ENCODE peak calls at places on chromosomes 16 and 17, in four cellular contexts. X, R, N and H are unnamed samples.

GRCh38 chr17:66727634-66728570 is 107.0 kb upstream of the CACNG5 start:
- DNase-seq in N (peak; percentile 57), R (no peak), X (peak; percentile 87), H (peak; percentile 79)

GRCh38 chr16:50316848-50317630 is 50.7 kb downstream of the ADCY7 start:
- DNase-seq in R (no peak), N (no peak), X (no peak), H (no peak)

GRCh38 chr17:17784599-17785264 is 52.1 kb downstream of the SREBF1 start:
- DNase-seq in R (no peak), X (peak; percentile 60), N (peak; percentile 35), H (no peak)

GRCh38 chr17:2365132-2365531 is 27.8 kb downstream of the SGSM2 start:
- DNase-seq in R (no peak), X (no peak), N (no peak), H (no peak)

GRCh38 chr16:8775359-8775758 is 22.1 kb downstream of the TMEM186 start:
- DNase-seq in R (no peak), X (no peak), N (no peak), H (no peak)

GRCh38 chr17:35057332-35057915 is 6.1 kb downstream of the RFFL start:
- DNase-seq in N (no peak), R (no peak), X (no peak), H (no peak)

GRCh38 chr17:48997827-48998556 is 807 bp downstream of the IGF2BP1 start:
- DNase-seq in R (no peak), N (peak; percentile 79), X (peak; percentile 58), H (peak; percentile 40)

GRCh38 chr17:74738051-74738996 is 1.3 kb downstream of the RAB37 start:
- DNase-seq in X (no peak), R (peak; percentile 60), N (no peak), H (no peak)

GRCh38 chr17:76202516-76202915 is 37.8 kb downstream of the RNF157 start:
- DNase-seq in R (no peak), X (no peak), N (no peak), H (no peak)

GRCh38 chr17:27206447-27206846 is 87.5 kb upstream of the WSB1 start:
- DNase-seq in X (no peak), N (peak; percentile 20), R (no peak), H (peak; percentile 14)

GRCh38 chr17:44353656-44354331 is 8.7 kb downstream of the GRN start:
- DNase-seq in R (no peak), N (peak; percentile 16), X (no peak), H (peak; percentile 54)

GRCh38 chr17:18990331-18990730 is 14.2 kb downstream of the FAM83G start:
- DNase-seq in N (no peak), X (no peak), R (no peak), H (no peak)

GRCh38 chr17:58788199-58788598 is 32.5 kb downstream of the PPM1E start:
- DNase-seq in N (no peak), R (no peak), X (no peak), H (no peak)

GRCh38 chr17:49496866-49497146 is 1.7 kb downstream of the NGFR start:
- DNase-seq in R (no peak), X (no peak), N (no peak), H (no peak)

GRCh38 chr16:12024429-12024828 is 47.9 kb downstream of the SNX29 start:
- DNase-seq in X (no peak), R (no peak), N (no peak), H (no peak)

GRCh38 chr17:54898576-54898975 is 2.1 kb upstream of the TOM1L1 start:
- DNase-seq in R (no peak), N (no peak), X (no peak), H (no peak)

GRCh38 chr16:58197314-58198012 is 443 bp downstream of the CSNK2A2 start:
- DNase-seq in X (peak; percentile 74), R (no peak), N (peak; percentile 70), H (peak; percentile 19)

GRCh38 chr16:67910162-67910561 is 17.1 kb downstream of the PSKH1 start:
- DNase-seq in R (no peak), N (no peak), X (peak; percentile 71), H (no peak)

GRCh38 chr17:75684249-75684648 is 17.1 kb downstream of the SAP30BP start:
- DNase-seq in X (no peak), N (no peak), R (no peak), H (no peak)

GRCh38 chr16:50156590-50156989 is 3.5 kb downstream of the TENT4B start:
- DNase-seq in N (no peak), R (no peak), X (no peak), H (no peak)

GRCh38 chr17:42673885-42674754 is 2.7 kb downstream of the PLEKHH3 start:
- DNase-seq in R (no peak), X (peak; percentile 81), N (peak; percentile 84), H (peak; percentile 75)

GRCh38 chr16:7646831-7647230 is 314.2 kb downstream of the RBFOX1 start:
- DNase-seq in X (no peak), N (no peak), R (no peak), H (no peak)

GRCh38 chr17:80166446-80166845 is 3.4 kb upstream of the CARD14 start:
- DNase-seq in N (no peak), X (no peak), R (no peak), H (no peak)

GRCh38 chr17:75875940-75876189 is 2.5 kb downstream of the TRIM47 start:
- DNase-seq in R (no peak), X (peak; percentile 64), N (no peak), H (no peak)

GRCh38 chr16:68074850-68075249 is 10.3 kb upstream of the NFATC3 start:
- DNase-seq in N (no peak), R (peak; percentile 95), X (no peak), H (no peak)

GRCh38 chr17:83176272-83176955 is 97.0 kb downstream of the METRNL start:
- DNase-seq in X (no peak), R (no peak), N (no peak), H (peak; percentile 2)

GRCh38 chr17:21094298-21094704 is 32.5 kb upstream of the DHRS7B start:
- DNase-seq in N (no peak), R (no peak), X (no peak), H (no peak)

GRCh38 chr16:19008245-19008644 is 24.5 kb downstream of the TMC7 start:
- DNase-seq in N (no peak), R (no peak), X (peak; percentile 44), H (peak; percentile 19)

GRCh38 chr16:77514500-77515225 is 79.8 kb upstream of the ADAMTS18 start:
- DNase-seq in X (no peak), N (no peak), R (no peak), H (no peak)

GRCh38 chr16:76946879-76947278 is 244.1 kb upstream of the MON1B start:
- DNase-seq in N (peak; percentile 23), X (peak; percentile 41), R (no peak), H (no peak)

GRCh38 chr17:56737741-56738161 is 96.0 kb downstream of the C17orf67 start:
- DNase-seq in X (no peak), N (no peak), R (no peak), H (no peak)

GRCh38 chr17:78820841-78821240 is 19.8 kb downstream of the USP36 start:
- DNase-seq in R (no peak), N (no peak), X (no peak), H (no peak)

GRCh38 chr16:49824600-49824999 is 31.3 kb downstream of the ZNF423 start:
- DNase-seq in R (no peak), N (no peak), X (no peak), H (no peak)

GRCh38 chr16:884232-884631 is 83.7 kb upstream of the GNG13 start:
- DNase-seq in X (no peak), R (no peak), N (no peak), H (no peak)

GRCh38 chr16:885391-885790 is 84.9 kb upstream of the GNG13 start:
- DNase-seq in N (no peak), X (no peak), R (no peak), H (no peak)

GRCh38 chr16:886802-887731 is 83.7 kb downstream of the LMF1 start:
- DNase-seq in N (no peak), X (no peak), R (no peak), H (no peak)

GRCh38 chr16:887846-888245 is 82.9 kb downstream of the LMF1 start:
- DNase-seq in X (no peak), N (no peak), R (no peak), H (no peak)

GRCh38 chr16:886084-886543 is 84.7 kb downstream of the LMF1 start:
- DNase-seq in X (peak; percentile 57), R (no peak), N (no peak), H (no peak)
- TF ChIP-seq USF1 in X (no peak), R (no peak), N (no peak), H (no peak)

GRCh38 chr17:63855185-63855584 is 12.7 kb upstream of the SMARCD2 start:
- DNase-seq in X (no peak), R (no peak), N (no peak), H (no peak)

GRCh38 chr17:63853260-63853659 is 10.8 kb upstream of the SMARCD2 start:
- DNase-seq in N (no peak), X (no peak), R (no peak), H (no peak)

GRCh38 chr17:63854709-63855108 is 12.2 kb upstream of the SMARCD2 start:
- DNase-seq in R (no peak), N (no peak), X (no peak), H (no peak)

DNA sequence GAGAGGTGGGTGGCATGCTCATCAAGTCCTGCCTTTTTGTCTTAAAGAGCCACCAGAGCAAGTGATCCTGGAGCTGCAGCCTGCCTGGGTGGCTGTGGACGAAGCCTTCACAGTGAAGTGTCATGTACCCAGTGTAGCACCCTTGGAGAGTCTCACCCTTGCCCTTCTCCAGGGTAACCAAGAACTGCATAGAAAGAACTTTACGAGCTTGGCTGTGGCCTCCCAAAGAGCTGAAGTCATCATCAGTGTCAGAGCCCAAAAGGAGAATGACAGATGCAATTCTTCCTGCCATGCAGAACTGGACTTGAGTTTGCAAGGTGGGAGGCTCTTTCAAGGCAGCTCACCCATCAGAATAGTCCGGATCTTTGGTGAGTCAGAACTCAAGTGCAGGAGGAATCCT is 14.2 kb downstream of the CSH2 start:
- DNase-seq in X (no peak), N (no peak), R (no peak), H (no peak)
- TF ChIP-seq USF1 in X (no peak), N (no peak), R (no peak), H (no peak)

GRCh38 chr16:89873822-89874689 is 664 bp downstream of the TCF25 start:
- DNase-seq in N (peak; percentile 96), R (peak; percentile 81), X (peak; percentile 98), H (peak; percentile 95)
- TF ChIP-seq USF1 in N (peak; percentile 93), R (peak; percentile 88), X (peak; percentile 87), H (peak; percentile 87)

GRCh38 chr17:64331366-64331765 is 59.3 kb downstream of the PECAM1 start:
- DNase-seq in N (no peak), X (no peak), R (no peak), H (no peak)

GRCh38 chr17:64334851-64335250 is 55.8 kb downstream of the PECAM1 start:
- DNase-seq in N (no peak), X (no peak), R (no peak), H (no peak)

GRCh38 chr17:64329571-64329970 is 61.1 kb downstream of the PECAM1 start:
- DNase-seq in R (no peak), X (no peak), N (no peak), H (no peak)

GRCh38 chr17:64332502-64332901 is 58.2 kb downstream of the PECAM1 start:
- DNase-seq in X (no peak), R (no peak), N (no peak), H (no peak)

DNA sequence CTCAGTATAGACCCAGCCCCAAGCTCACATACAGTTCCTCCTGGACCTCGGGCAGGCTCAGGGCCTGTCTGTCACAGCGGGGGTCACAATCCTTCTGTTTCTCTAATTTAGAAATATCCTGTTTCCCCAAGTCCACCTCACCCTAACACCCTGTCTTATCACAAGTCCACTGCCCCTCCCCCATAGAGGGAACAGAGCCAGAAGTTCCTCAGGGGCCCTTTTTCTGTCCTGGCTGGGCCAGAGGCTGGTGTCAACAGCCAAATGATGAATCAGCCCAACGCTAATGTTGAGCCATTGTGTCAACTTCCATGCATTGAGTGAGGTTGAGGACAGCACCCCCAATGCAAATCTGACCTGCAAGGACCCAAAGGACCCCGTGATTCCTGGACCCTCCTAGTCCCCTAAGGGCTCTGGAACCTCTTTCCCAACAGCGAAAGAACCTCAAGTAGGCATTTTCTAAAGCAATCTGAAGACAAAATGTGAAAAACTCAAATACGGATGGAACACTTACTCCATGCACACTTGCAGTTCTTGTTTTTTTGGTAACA is 58.6 kb downstream of the PECAM1 start:
- DNase-seq in R (no peak), X (no peak), N (peak; percentile 80), H (no peak)
- TF ChIP-seq USF1 in R (no peak), X (no peak), N (no peak), H (no peak)